ENCODE peak calls at places on chromosomes 5 and 9, in four cellular contexts. Y is spleen, B is HepG2, O is suprapubic skin. T is an unnamed sample. For H3K4me1 and H3K9me3, the result is how much of the 10 kb centered on the place peaks cover.

GRCh38 chr5:38323645-38324295 is 65.4 kb downstream of the EGFLAM start:
- DNase-seq in Y (no peak), O (no peak), B (no peak), T (no peak)

GRCh38 chr5:54206580-54207229 is 103.7 kb downstream of the ARL15 start:
- DNase-seq in O (no peak), B (no peak), Y (no peak), T (no peak)

GRCh38 chr9:3751125-3751758 is 225.4 kb upstream of the RFX3 start:
- DNase-seq in O (no peak), Y (no peak), B (peak), T (no peak)

GRCh38 chr9:6714176-6714575 is 43.6 kb upstream of the KDM4C start:
- DNase-seq in O (no peak), B (peak), Y (no peak), T (no peak)

GRCh38 chr5:173538654-173539053 is 77.8 kb downstream of the BOD1 start:
- DNase-seq in O (no peak), Y (no peak), B (no peak), T (no peak)

GRCh38 chr5:1529498-1529897 is 5.7 kb upstream of the LPCAT1 start:
- DNase-seq in B (no peak), O (no peak), Y (no peak), T (no peak)

GRCh38 chr5:14186132-14186830 is 43.1 kb downstream of the TRIO start:
- DNase-seq in B (no peak), Y (no peak), O (no peak), T (no peak)

GRCh38 chr5:80125962-80126480 is 90.9 kb downstream of the THBS4 start:
- DNase-seq in B (no peak), O (no peak), Y (no peak), T (no peak)

GRCh38 chr5:75320341-75320740 is 16.7 kb upstream of the HMGCR start:
- DNase-seq in B (no peak), O (no peak), Y (no peak), T (no peak)

GRCh38 chr9:136799854-136800657 is 3.9 kb downstream of the CCDC183 start:
- DNase-seq in Y (peak), O (no peak), B (peak), T (no peak)

GRCh38 chr9:75591972-75592371 is 298.5 kb upstream of the PCSK5 start:
- DNase-seq in Y (no peak), B (no peak), O (no peak), T (no peak)

GRCh38 chr5:134462761-134463160 is 51.1 kb upstream of the CDKN2AIPNL start:
- DNase-seq in Y (peak), B (no peak), O (peak), T (no peak)

GRCh38 chr5:74517700-74518099 is 122.8 kb downstream of the ENC1 start:
- DNase-seq in Y (no peak), B (no peak), O (no peak), T (no peak)

GRCh38 chr5:180070726-180071417 is 687 bp downstream of the RNF130 start:
- DNase-seq in B (no peak), O (no peak), Y (no peak), T (no peak)

GRCh38 chr5:43309657-43310056 is 3.6 kb downstream of the HMGCS1 start:
- DNase-seq in B (no peak), O (no peak), Y (no peak), T (no peak)

GRCh38 chr9:128636024-128636390 is 20.6 kb downstream of the DYNC2I2 start:
- DNase-seq in B (peak), Y (no peak), O (no peak), T (no peak)

GRCh38 chr5:180915924-180916323 is 17.0 kb downstream of the BTNL8 start:
- DNase-seq in O (no peak), B (no peak), Y (no peak), T (no peak)

GRCh38 chr9:137756045-137756744 is 121.4 kb upstream of the CACNA1B start:
- DNase-seq in Y (no peak), B (no peak), O (no peak), T (no peak)

GRCh38 chr9:131618071-131618479 is 72.8 kb downstream of the PRRT1B start:
- DNase-seq in O (no peak), B (peak), Y (no peak), T (no peak)

GRCh38 chr5:164422400-164422799 is 917.0 kb downstream of the MAT2B start:
- DNase-seq in O (no peak), Y (no peak), B (peak), T (no peak)

GRCh38 chr9:105445203-105445881 is 2.5 kb upstream of the FSD1L start:
- DNase-seq in Y (no peak), O (no peak), B (no peak), T (no peak)

GRCh38 chr9:108703414-108703813 is 152.4 kb downstream of the ACTL7B start:
- DNase-seq in B (no peak), Y (no peak), O (no peak), T (no peak)

GRCh38 chr5:107388111-107388861 is 282.5 kb downstream of the EFNA5 start:
- DNase-seq in B (no peak), O (no peak), Y (no peak), T (no peak)

GRCh38 chr5:42666821-42667325 is 89.7 kb upstream of the CCDC152 start:
- DNase-seq in B (no peak), Y (no peak), O (no peak), T (no peak)

GRCh38 chr5:157971466-157972324 is 112.8 kb upstream of the CLINT1 start:
- DNase-seq in Y (no peak), O (no peak), B (no peak), T (no peak)

GRCh38 chr9:98958271-98958989 is 14.7 kb downstream of the COL15A1 start:
- DNase-seq in B (no peak), O (no peak), Y (no peak), T (no peak)

GRCh38 chr5:112434650-112435049 is 15.6 kb upstream of the EPB41L4A start:
- DNase-seq in Y (no peak), B (no peak), O (no peak), T (no peak)

GRCh38 chr5:150339165-150339564 is 18.3 kb upstream of the TCOF1 start:
- DNase-seq in B (no peak), Y (no peak), O (no peak), T (no peak)

GRCh38 chr5:137329581-137329980 is 169.5 kb downstream of the SPOCK1 start:
- DNase-seq in B (no peak), Y (no peak), O (no peak), T (no peak)

GRCh38 chr9:120032639-120033038 is 547.3 kb downstream of the CDK5RAP2 start:
- DNase-seq in O (no peak), Y (no peak), B (no peak), T (no peak)

GRCh38 chr9:133162802-133163558 is 734 bp downstream of the GBGT1 start:
- DNase-seq in O (no peak), B (no peak), Y (peak), T (no peak)

GRCh38 chr5:348726-349125 is 27.2 kb downstream of the AHRR start:
- DNase-seq in B (no peak), O (no peak), Y (no peak), T (no peak)
- H3K4me1 ChIP-seq in B (under half), O (under half), Y (under half), T (under half)

DNA sequence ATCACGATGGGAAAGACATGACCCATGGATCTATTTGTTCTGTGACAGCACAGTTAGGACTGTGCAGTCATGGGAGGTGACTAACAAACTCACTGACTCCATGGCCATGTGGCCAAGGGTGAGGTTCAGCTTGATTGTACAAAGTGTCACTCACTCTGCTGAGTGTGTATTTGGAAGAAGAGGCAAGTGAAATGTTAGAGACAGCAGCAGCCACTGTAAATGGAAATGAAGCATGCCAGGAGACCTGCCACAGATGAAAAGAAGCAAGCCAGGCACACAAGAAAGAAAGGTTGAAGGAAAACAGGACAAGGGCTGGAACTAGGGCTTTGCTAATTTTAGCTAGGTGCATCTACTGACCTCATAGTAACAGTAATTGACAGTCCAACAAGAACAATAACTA is 42.7 kb upstream of the PALM2AKAP2 start:
- DNase-seq in O (no peak), B (no peak), Y (no peak), T (no peak)
- TF ChIP-seq POLR2AphosphoS5 in O (no peak), B (no peak), Y (no peak), T (no peak)

GRCh38 chr5:10564838-10565784 is 1.2 kb downstream of the ANKRD33B start:
- DNase-seq in Y (peak), B (no peak), O (no peak), T (peak)

GRCh38 chr5:10563132-10563939 is 534 bp upstream of the ANKRD33B start:
- DNase-seq in Y (peak), O (peak), B (no peak), T (no peak)

GRCh38 chr5:10562202-10563131 is 1.4 kb upstream of the ANKRD33B start:
- DNase-seq in B (no peak), Y (peak), O (no peak), T (no peak)

GRCh38 chr5:10565785-10566506 is 2.1 kb downstream of the ANKRD33B start:
- DNase-seq in B (no peak), Y (no peak), O (no peak), T (peak)

GRCh38 chr5:10563940-10564837 is at the start of gene ANKRD33B:
- DNase-seq in O (no peak), Y (peak), B (peak), T (no peak)
- H3K9me3 ChIP-seq in O (under half), Y (under half), B (under half), T (under half)

GRCh38 chr5:45094876-45095275 is 286.1 kb downstream of the MRPS30 start:
- DNase-seq in B (no peak), Y (no peak), O (no peak), T (no peak)

GRCh38 chr5:45089870-45090269 is 281.1 kb downstream of the MRPS30 start:
- DNase-seq in B (no peak), Y (no peak), O (no peak), T (no peak)

GRCh38 chr5:45098483-45098882 is 289.7 kb downstream of the MRPS30 start:
- DNase-seq in Y (no peak), O (no peak), B (no peak), T (no peak)

GRCh38 chr5:45093377-45093776 is 284.6 kb downstream of the MRPS30 start:
- DNase-seq in Y (no peak), O (no peak), B (no peak), T (no peak)
- H3K4me1 ChIP-seq in Y (under half), O (under half), B (under half), T (under half)

GRCh38 chr5:44809956-44810276 is 1.2 kb downstream of the MRPS30 start:
- DNase-seq in Y (no peak), B (no peak), O (no peak), T (no peak)

GRCh38 chr5:44807269-44807668 is 1.5 kb upstream of the MRPS30 start:
- DNase-seq in Y (no peak), O (no peak), B (no peak), T (no peak)

GRCh38 chr5:44808435-44809214 is at the start of gene MRPS30:
- DNase-seq in O (peak), Y (peak), B (peak), T (peak)

GRCh38 chr5:44814761-44815160 is 6.0 kb downstream of the MRPS30 start:
- DNase-seq in Y (no peak), B (no peak), O (no peak), T (no peak)

DNA sequence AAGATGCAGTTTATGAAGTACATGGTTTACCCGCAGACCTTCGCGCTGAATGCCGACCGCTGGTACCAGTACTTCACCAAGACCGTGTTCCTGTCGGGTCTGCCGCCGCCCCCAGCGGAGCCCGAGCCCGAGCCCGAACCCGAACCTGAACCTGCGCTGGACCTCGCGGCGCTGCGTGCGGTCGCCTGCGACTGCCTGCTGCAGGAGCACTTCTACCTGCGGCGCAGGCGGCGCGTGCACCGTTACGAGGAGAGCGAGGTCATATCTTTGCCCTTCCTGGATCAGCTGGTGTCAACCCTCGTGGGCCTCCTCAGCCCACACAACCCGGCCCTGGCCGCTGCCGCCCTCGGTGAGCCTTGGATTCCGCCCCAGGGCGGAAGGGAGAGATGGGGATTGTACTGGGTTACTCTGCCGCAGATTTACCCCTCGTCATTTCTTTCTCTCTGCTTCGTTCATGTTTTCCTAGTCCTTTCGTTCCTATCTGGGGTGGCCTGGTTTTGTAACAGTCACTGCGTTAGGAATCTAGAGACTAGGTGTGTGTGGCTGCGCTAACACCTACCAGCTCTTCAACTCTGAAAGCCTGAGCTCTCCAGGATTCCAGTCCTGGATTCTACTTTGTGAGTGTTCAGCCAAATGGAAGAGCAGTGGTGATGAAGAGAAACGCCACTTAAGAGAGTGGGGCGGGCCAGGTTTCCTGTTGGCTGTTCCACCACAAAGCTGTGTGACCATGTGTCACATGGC is 638 bp downstream of the MRPS30 start:
- DNase-seq in O (peak), B (peak), Y (peak), T (no peak)
- TF ChIP-seq POLR2AphosphoS5 in O (no peak), B (no peak), Y (no peak), T (peak)